ENCODE peak calls at places on chromosomes 16 and 17, in four cellular contexts. One of them, this sample, is unnamed.

GRCh38 chr17:64173646-64174045 is 43.7 kb upstream of the ERN1 start:
- DNase-seq in K562: no peak
- DNase-seq in H1: no peak
- DNase-seq in HepG2: no peak
- DNase-seq in this sample: no peak

GRCh38 chr17:11221721-11222120 is 19.3 kb upstream of the SHISA6 start:
- DNase-seq in K562: no peak
- DNase-seq in H1: no peak
- DNase-seq in HepG2: no peak
- DNase-seq in this sample: no peak

GRCh38 chr16:56617212-56618085 is 8.1 kb upstream of the MT1E start:
- DNase-seq in H1: no peak
- DNase-seq in HepG2: no peak
- DNase-seq in K562: no peak
- DNase-seq in this sample: no peak

GRCh38 chr16:85290626-85291301 is 178.5 kb upstream of the CIBAR2 start:
- DNase-seq in K562: no peak
- DNase-seq in H1: no peak
- DNase-seq in HepG2: no peak
- DNase-seq in this sample: no peak

GRCh38 chr16:50196736-50197135 is 43.6 kb downstream of the TENT4B start:
- DNase-seq in H1: no peak
- DNase-seq in K562: no peak
- DNase-seq in HepG2: no peak
- DNase-seq in this sample: no peak

GRCh38 chr17:48131216-48131824 is 23.8 kb downstream of the SNX11 start:
- DNase-seq in H1: peak
- DNase-seq in HepG2: peak
- DNase-seq in K562: peak
- DNase-seq in this sample: peak

GRCh38 chr17:37608369-37609169 is 649 bp downstream of the SYNRG start:
- DNase-seq in HepG2: peak
- DNase-seq in H1: peak
- DNase-seq in K562: peak
- DNase-seq in this sample: peak

GRCh38 chr16:52863000-52863399 is 189.7 kb downstream of the CHD9NB start:
- DNase-seq in H1: no peak
- DNase-seq in HepG2: no peak
- DNase-seq in K562: no peak
- DNase-seq in this sample: no peak

GRCh38 chr17:33436321-33436720 is 143.2 kb upstream of the ASIC2 start:
- DNase-seq in H1: no peak
- DNase-seq in K562: no peak
- DNase-seq in HepG2: no peak
- DNase-seq in this sample: no peak

GRCh38 chr17:48427598-48427997 is 2.4 kb downstream of the SKAP1 start:
- DNase-seq in HepG2: no peak
- DNase-seq in K562: peak
- DNase-seq in H1: no peak
- DNase-seq in this sample: no peak

GRCh38 chr17:32484041-32484461 is 2.7 kb upstream of the CDK5R1 start:
- DNase-seq in HepG2: no peak
- DNase-seq in H1: no peak
- DNase-seq in K562: no peak
- DNase-seq in this sample: no peak

GRCh38 chr17:44840936-44841335 is 6.7 kb upstream of the HIGD1B start:
- DNase-seq in HepG2: no peak
- DNase-seq in H1: no peak
- DNase-seq in K562: no peak
- DNase-seq in this sample: no peak

GRCh38 chr17:14715531-14715930 is 414.6 kb downstream of the HS3ST3B1 start:
- DNase-seq in HepG2: no peak
- DNase-seq in H1: no peak
- DNase-seq in K562: no peak
- DNase-seq in this sample: no peak

GRCh38 chr17:71934520-71934919 is 186.3 kb upstream of the SOX9 start:
- DNase-seq in H1: no peak
- DNase-seq in K562: no peak
- DNase-seq in HepG2: no peak
- DNase-seq in this sample: no peak

GRCh38 chr17:55693244-55694216 is 29.1 kb downstream of the TMEM100 start:
- DNase-seq in K562: no peak
- DNase-seq in H1: no peak
- DNase-seq in HepG2: no peak
- DNase-seq in this sample: no peak

GRCh38 chr17:82957961-82958491 is 118.2 kb upstream of the ZNF750 start:
- DNase-seq in HepG2: no peak
- DNase-seq in K562: no peak
- DNase-seq in H1: no peak
- DNase-seq in this sample: no peak

GRCh38 chr16:74608944-74609343 is 2.0 kb upstream of the GLG1 start:
- DNase-seq in H1: no peak
- DNase-seq in K562: no peak
- DNase-seq in HepG2: no peak
- DNase-seq in this sample: no peak

GRCh38 chr16:3101018-3101840 is 2.1 kb upstream of the ZSCAN10 start:
- DNase-seq in K562: peak
- DNase-seq in H1: no peak
- DNase-seq in HepG2: peak
- DNase-seq in this sample: no peak

GRCh38 chr17:13353590-13353989 is 248.1 kb downstream of the HS3ST3A1 start:
- DNase-seq in H1: no peak
- DNase-seq in K562: no peak
- DNase-seq in HepG2: no peak
- DNase-seq in this sample: no peak

GRCh38 chr16:24873028-24873427 is 27.3 kb downstream of the SLC5A11 start:
- DNase-seq in K562: no peak
- DNase-seq in HepG2: no peak
- DNase-seq in H1: no peak
- DNase-seq in this sample: no peak

GRCh38 chr17:9266769-9267168 is 245.5 kb downstream of the NTN1 start:
- DNase-seq in K562: no peak
- DNase-seq in HepG2: no peak
- DNase-seq in H1: no peak
- DNase-seq in this sample: no peak

GRCh38 chr16:85970712-85971220 is 71.8 kb downstream of the IRF8 start:
- DNase-seq in K562: no peak
- DNase-seq in HepG2: no peak
- DNase-seq in H1: no peak
- DNase-seq in this sample: no peak

GRCh38 chr16:28974437-28975157 is at the start of gene SPNS1:
- DNase-seq in K562: peak
- DNase-seq in HepG2: peak
- DNase-seq in H1: peak
- DNase-seq in this sample: peak

GRCh38 chr17:73690581-73691135 is 46.4 kb upstream of the SDK2 start:
- DNase-seq in H1: no peak
- DNase-seq in K562: peak
- DNase-seq in HepG2: no peak
- DNase-seq in this sample: peak

GRCh38 chr16:79664407-79664806 is 63.9 kb upstream of the MAF start:
- DNase-seq in H1: no peak
- DNase-seq in HepG2: no peak
- DNase-seq in K562: no peak
- DNase-seq in this sample: no peak

DNA sequence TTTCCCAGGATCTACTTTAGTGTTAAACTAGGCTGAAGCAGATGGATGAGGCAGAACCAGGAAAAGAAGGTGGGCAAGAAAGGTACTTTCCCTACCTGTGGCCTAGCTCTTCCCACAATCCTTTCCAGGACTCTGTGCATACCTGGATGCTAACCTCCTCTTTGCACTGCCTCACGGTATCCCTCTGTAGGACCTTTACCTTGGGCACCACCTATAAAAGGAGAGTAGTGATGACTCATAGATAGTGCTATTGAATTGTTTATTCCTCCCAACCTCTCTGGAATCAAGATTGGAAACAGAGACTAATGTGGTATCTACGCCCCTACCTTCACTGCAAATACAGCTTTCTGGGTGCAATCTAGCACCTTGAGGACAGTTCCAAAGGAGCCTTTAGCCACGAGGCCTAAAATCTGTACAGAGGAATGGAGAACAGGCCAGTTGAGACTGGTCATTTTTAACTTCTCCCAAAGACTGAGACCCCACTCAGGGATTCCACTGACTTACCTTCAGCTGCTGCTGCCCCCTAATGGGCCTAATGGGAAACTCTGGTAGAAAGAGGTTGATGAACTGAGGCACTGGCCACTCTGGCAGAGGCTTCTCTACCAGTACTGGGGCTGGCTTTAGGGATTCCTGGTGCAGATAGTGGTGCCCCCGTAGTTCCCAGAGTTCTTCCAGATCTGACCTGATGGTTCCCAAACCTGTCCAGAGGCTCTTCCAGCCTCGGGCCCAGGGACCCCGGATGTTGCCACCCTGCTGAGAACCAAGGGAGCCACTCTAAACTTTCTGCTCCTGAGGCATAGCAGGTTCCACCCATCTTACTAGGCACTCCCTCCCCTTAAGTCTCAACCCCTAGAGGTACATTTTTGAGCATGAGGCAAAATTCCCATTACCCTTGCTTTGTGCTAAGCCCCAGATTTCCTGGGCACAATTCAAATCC is 781 bp downstream of the RSKR start:
- DNase-seq in H1: no peak
- DNase-seq in HepG2: peak
- DNase-seq in K562: peak
- DNase-seq in this sample: no peak
- TF ChIP-seq YY1 in H1: no peak
- TF ChIP-seq YY1 in HepG2: no peak
- TF ChIP-seq YY1 in K562: no peak
- TF ChIP-seq YY1 in this sample: no peak

GRCh38 chr16:66490774-66491715 is 58.9 kb downstream of the TK2 start:
- DNase-seq in HepG2: no peak
- DNase-seq in K562: peak
- DNase-seq in H1: no peak
- DNase-seq in this sample: no peak
- TF ChIP-seq YY1 in HepG2: no peak
- TF ChIP-seq YY1 in K562: no peak
- TF ChIP-seq YY1 in H1: no peak
- TF ChIP-seq YY1 in this sample: no peak

DNA sequence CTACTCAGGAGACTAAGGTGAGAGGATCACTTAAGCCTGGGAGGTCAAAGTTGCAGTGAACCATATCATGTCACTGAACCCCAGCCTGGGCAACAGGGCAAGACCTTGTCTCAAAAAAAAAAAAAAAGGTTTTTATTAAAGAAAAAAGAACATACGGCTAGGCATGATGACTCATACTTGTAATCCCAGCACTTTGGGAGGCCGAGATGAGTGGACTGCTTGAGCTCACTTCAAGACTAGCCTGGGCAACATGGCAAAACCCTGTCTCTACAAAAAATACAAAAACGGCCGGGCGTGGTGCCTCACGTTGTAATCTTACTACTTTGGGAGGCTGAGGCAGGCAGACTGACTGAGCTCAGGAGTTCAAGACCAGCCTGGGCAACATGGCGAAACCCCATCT is 38.4 kb downstream of the RANBP10 start:
- DNase-seq in HepG2: no peak
- DNase-seq in H1: no peak
- DNase-seq in K562: no peak
- DNase-seq in this sample: no peak
- TF ChIP-seq YY1 in HepG2: no peak
- TF ChIP-seq YY1 in H1: no peak
- TF ChIP-seq YY1 in K562: no peak
- TF ChIP-seq YY1 in this sample: no peak

GRCh38 chr17:69213059-69213813 is 15.4 kb downstream of the ABCA10 start:
- DNase-seq in HepG2: no peak
- DNase-seq in K562: no peak
- DNase-seq in H1: peak
- DNase-seq in this sample: no peak
- TF ChIP-seq YY1 in HepG2: no peak
- TF ChIP-seq YY1 in K562: no peak
- TF ChIP-seq YY1 in H1: no peak
- TF ChIP-seq YY1 in this sample: no peak

DNA sequence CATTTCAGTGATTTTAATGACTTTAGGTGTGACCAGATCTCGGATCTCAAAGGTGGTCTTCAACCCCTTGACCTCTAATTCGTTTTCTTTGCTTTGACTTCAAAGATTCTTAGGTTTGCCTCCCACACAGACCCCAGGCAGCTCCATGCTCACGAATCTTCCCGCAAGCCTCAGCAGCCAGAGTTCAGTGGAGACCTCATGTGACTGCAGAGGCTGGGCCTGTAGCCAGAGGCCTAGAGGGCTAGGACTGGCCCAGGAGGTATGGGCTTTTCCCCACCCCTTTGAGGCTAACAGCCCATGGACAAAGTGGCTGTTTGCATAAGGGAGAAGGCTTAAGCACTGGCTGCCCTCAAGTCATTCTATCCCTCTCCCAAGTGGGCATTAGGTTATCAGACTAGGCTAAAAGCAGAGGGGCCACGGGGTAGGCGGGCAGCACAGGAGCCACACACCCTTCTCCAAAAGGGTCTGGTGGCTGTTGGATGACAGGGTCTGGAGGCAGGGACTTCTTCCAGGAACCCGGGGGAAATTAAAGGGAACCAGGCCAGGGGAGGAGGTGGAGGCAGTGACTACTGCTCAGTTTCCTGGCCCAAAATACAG is 2.9 kb downstream of the HIRIP3 start:
- DNase-seq in HepG2: no peak
- DNase-seq in H1: no peak
- DNase-seq in K562: no peak
- DNase-seq in this sample: no peak
- TF ChIP-seq YY1 in HepG2: no peak
- TF ChIP-seq YY1 in H1: no peak
- TF ChIP-seq YY1 in K562: no peak
- TF ChIP-seq YY1 in this sample: no peak

GRCh38 chr17:50596191-50597037 is 35.9 kb downstream of the CACNA1G start:
- DNase-seq in HepG2: no peak
- DNase-seq in H1: peak
- DNase-seq in K562: peak
- DNase-seq in this sample: no peak
- TF ChIP-seq YY1 in HepG2: no peak
- TF ChIP-seq YY1 in H1: peak
- TF ChIP-seq YY1 in K562: no peak
- TF ChIP-seq YY1 in this sample: no peak

GRCh38 chr17:78141437-78142112 is 4.6 kb upstream of the C17orf99 start:
- DNase-seq in HepG2: no peak
- DNase-seq in K562: no peak
- DNase-seq in H1: no peak
- DNase-seq in this sample: no peak
- TF ChIP-seq YY1 in HepG2: no peak
- TF ChIP-seq YY1 in K562: no peak
- TF ChIP-seq YY1 in H1: no peak
- TF ChIP-seq YY1 in this sample: no peak

This sample was measured in NT2/D1.